ENCODE peak calls at places on chromosomes 3 and 15, in nine cellular contexts. Z is adrenal gland; B is lower lobe of right lung; E is dermis blood vessel endothelial cell; F is HuH-7.5; P is AG08395; T is CD8-positive, alpha-beta T cell; O is psoas muscle; H is AG09309. J is an unnamed sample.

GRCh38 chr3:57948080-57948671 is 60.0 kb upstream of the FLNB start:
- DNase-seq in E (no peak), O (no peak), P (no peak), Z (no peak), B (no peak), T (no peak), H (no peak), F (no peak), J (no peak)

GRCh38 chr3:102195198-102195948 is 239.4 kb upstream of the ZPLD1 start:
- DNase-seq in P (no peak), O (no peak), F (no peak), B (peak), T (no peak), H (no peak), Z (no peak), E (peak), J (no peak)

GRCh38 chr15:70775160-70775559 is 11.8 kb upstream of the UACA start:
- DNase-seq in H (peak), E (peak), B (no peak), O (no peak), T (no peak), Z (no peak), F (no peak), P (peak), J (peak)

GRCh38 chr3:13857702-13858380 is 22.0 kb downstream of the WNT7A start:
- DNase-seq in O (no peak), E (no peak), Z (no peak), F (no peak), H (no peak), T (no peak), P (no peak), B (no peak), J (no peak)

GRCh38 chr15:75123395-75123794 is 78.3 kb upstream of the C15orf39 start:
- DNase-seq in Z (no peak), E (no peak), O (no peak), P (peak), H (peak), B (no peak), T (no peak), F (no peak), J (no peak)

GRCh38 chr3:149879872-149880271 is 66.9 kb downstream of the RNF13 start:
- DNase-seq in P (peak), B (peak), F (no peak), Z (peak), H (peak), T (no peak), O (peak), E (peak), J (peak)

GRCh38 chr15:93035953-93036810 is 52.8 kb downstream of the RGMA start:
- DNase-seq in Z (peak), H (no peak), O (peak), P (peak), B (peak), T (peak), E (peak), F (peak), J (peak)

GRCh38 chr3:181695661-181696491 is 15.8 kb upstream of the SOX2 start:
- DNase-seq in T (no peak), F (no peak), O (no peak), B (peak), H (no peak), P (no peak), E (peak), Z (no peak), J (peak)

GRCh38 chr3:24485511-24485910 is 9.1 kb downstream of the THRB start:
- DNase-seq in E (no peak), B (no peak), P (no peak), Z (peak), O (no peak), H (no peak), F (no peak), T (no peak), J (no peak)

GRCh38 chr3:149767720-149768119 is 15.4 kb upstream of the COMMD2 start:
- DNase-seq in E (no peak), B (no peak), P (no peak), H (no peak), O (no peak), T (no peak), Z (no peak), F (no peak), J (no peak)

GRCh38 chr3:170306015-170306414 is 51.5 kb upstream of the SKIL start:
- DNase-seq in T (no peak), E (no peak), Z (no peak), B (no peak), F (no peak), P (no peak), H (no peak), O (no peak), J (no peak)

GRCh38 chr15:69762373-69763148 is 309.9 kb downstream of the RPLP1 start:
- DNase-seq in O (no peak), F (peak), H (no peak), B (no peak), P (no peak), E (peak), Z (no peak), T (no peak), J (no peak)

GRCh38 chr15:30921781-30922371 is 18.2 kb downstream of the FAN1 start:
- DNase-seq in B (no peak), Z (peak), F (no peak), E (peak), O (peak), T (no peak), P (no peak), H (no peak), J (peak)

GRCh38 chr3:62201438-62202035 is 171.8 kb downstream of the FEZF2 start:
- DNase-seq in E (peak), B (no peak), T (no peak), Z (peak), P (peak), H (peak), F (peak), O (no peak), J (peak)

GRCh38 chr15:63628123-63628822 is 31.1 kb downstream of the FBXL22 start:
- DNase-seq in E (no peak), F (no peak), Z (no peak), O (no peak), T (no peak), H (no peak), B (no peak), P (no peak), J (no peak)

GRCh38 chr3:100210777-100211145 is 50.0 kb upstream of the TBC1D23 start:
- DNase-seq in Z (no peak), B (no peak), E (peak), P (peak), H (peak), T (no peak), O (no peak), F (no peak), J (peak)

GRCh38 chr3:106367496-106367895 is 498.7 kb upstream of the CBLB start:
- DNase-seq in B (no peak), E (no peak), O (no peak), F (no peak), T (no peak), Z (no peak), H (no peak), P (no peak), J (no peak)

GRCh38 chr3:126551839-126552687 is 6.7 kb downstream of the C3orf22 start:
- DNase-seq in H (no peak), B (peak), O (no peak), Z (no peak), F (no peak), P (no peak), E (no peak), T (peak), J (no peak)

GRCh38 chr3:13608969-13609725 is 60.2 kb downstream of the FBLN2 start:
- DNase-seq in B (no peak), P (no peak), F (no peak), H (no peak), E (no peak), O (no peak), T (no peak), Z (no peak), J (no peak)

GRCh38 chr3:158352551-158352950 is 218.4 kb upstream of the MLF1 start:
- DNase-seq in H (peak), O (no peak), Z (peak), P (no peak), F (no peak), B (no peak), E (no peak), T (no peak), J (no peak)

GRCh38 chr15:52019394-52020252 is 604 bp downstream of the MAPK6 start:
- DNase-seq in O (peak), T (peak), E (peak), P (peak), B (peak), H (peak), F (peak), Z (peak), J (peak)

GRCh38 chr3:173584834-173585831 is 187.6 kb downstream of the NLGN1 start:
- DNase-seq in O (peak), Z (peak), F (no peak), H (no peak), T (no peak), B (no peak), E (peak), P (peak), J (peak)

GRCh38 chr15:29008846-29009245 is 123.1 kb downstream of the APBA2 start:
- DNase-seq in Z (no peak), E (no peak), H (no peak), F (no peak), T (no peak), P (no peak), O (no peak), B (no peak), J (no peak)

GRCh38 chr3:133479895-133480669 is 80.2 kb downstream of the BFSP2 start:
- DNase-seq in Z (no peak), B (no peak), H (no peak), O (no peak), T (no peak), F (no peak), P (no peak), E (no peak), J (no peak)

GRCh38 chr15:37004373-37004869 is 95.9 kb downstream of the MEIS2 start:
- DNase-seq in F (no peak), H (no peak), P (no peak), Z (no peak), T (no peak), E (no peak), B (no peak), O (no peak), J (no peak)

GRCh38 chr3:33111581-33111980 is 2.2 kb upstream of the CRTAP start:
- DNase-seq in Z (no peak), B (no peak), O (no peak), H (no peak), F (no peak), E (no peak), P (no peak), T (no peak), J (no peak)

GRCh38 chr3:124260206-124260915 is 268.4 kb upstream of the ROPN1 start:
- DNase-seq in Z (peak), P (peak), B (no peak), H (peak), E (peak), T (no peak), O (peak), F (no peak), J (no peak)

GRCh38 chr3:77052733-77053680 is 13.1 kb downstream of the ROBO2 start:
- DNase-seq in P (no peak), H (no peak), O (no peak), Z (no peak), F (no peak), E (no peak), T (no peak), B (no peak), J (no peak)

GRCh38 chr3:183117046-183117445 is 17.8 kb upstream of the MCCC1 start:
- DNase-seq in B (no peak), P (no peak), T (no peak), F (no peak), Z (no peak), H (no peak), E (no peak), O (no peak), J (no peak)

GRCh38 chr15:88894348-88894818 is 961 bp downstream of the HAPLN3 start:
- DNase-seq in F (peak), B (peak), H (no peak), E (peak), O (peak), Z (peak), T (peak), P (no peak), J (peak)

GRCh38 chr15:62969442-62970089 is 73.0 kb upstream of the TPM1 start:
- DNase-seq in B (no peak), O (no peak), H (no peak), E (no peak), F (no peak), T (no peak), P (no peak), Z (no peak), J (no peak)

GRCh38 chr15:63752075-63752684 is 81.6 kb downstream of the HERC1 start:
- DNase-seq in P (peak), F (peak), O (no peak), Z (peak), E (peak), T (peak), H (no peak), B (no peak), J (peak)

GRCh38 chr3:71201939-71202338 is 381.6 kb downstream of the FOXP1 start:
- DNase-seq in T (no peak), O (peak), B (no peak), H (no peak), E (no peak), P (peak), Z (peak), F (no peak), J (no peak)

GRCh38 chr3:159823763-159824162 is 164.9 kb upstream of the IL12A start:
- DNase-seq in O (no peak), Z (no peak), F (no peak), T (no peak), P (no peak), B (no peak), H (no peak), E (no peak), J (no peak)

GRCh38 chr15:66651913-66652642 is 50.0 kb upstream of the SMAD6 start:
- DNase-seq in T (no peak), H (no peak), Z (no peak), F (peak), B (no peak), E (no peak), O (no peak), P (no peak), J (no peak)

GRCh38 chr3:52880474-52880873 is 16.9 kb downstream of the STIMATE start:
- DNase-seq in Z (no peak), F (no peak), P (no peak), H (no peak), O (no peak), T (no peak), B (no peak), E (no peak), J (no peak)

GRCh38 chr3:174951023-174951422 is 91.9 kb downstream of the NAALADL2 start:
- DNase-seq in E (peak), Z (no peak), P (no peak), T (no peak), O (no peak), H (no peak), F (no peak), B (no peak), J (peak)